ENCODE peak calls at places on chromosome 22, in six cellular contexts. U is activated CD4-positive, alpha-beta T cell treated with anti-CD3 and anti-CD28 coated beads, Interleukin-2, amount 50 U/mL, for 4 hours; W is NCI-H1417; L is hippocampal formation; A is RWPE1; N is NCI-H1930. S is an unnamed sample.

GRCh38 chr22:26273011-26273675 is 103.9 kb downstream of the SEZ6L start:
- DNase-seq in U (no peak), W (no peak), L (peak), A (no peak), N (no peak), S (no peak)

GRCh38 chr22:19892249-19892879 is 37.7 kb upstream of the GNB1L start:
- DNase-seq in U (peak), W (no peak), L (no peak), A (peak), N (no peak), S (no peak)

GRCh38 chr22:25054943-25055511 is 102.5 kb downstream of the KIAA1671 start:
- DNase-seq in U (no peak), W (no peak), L (no peak), A (no peak), N (no peak), S (no peak)

GRCh38 chr22:24053481-24054226 is 42.5 kb downstream of the CABIN1 start:
- DNase-seq in U (no peak), W (no peak), L (no peak), A (no peak), N (no peak), S (no peak)

GRCh38 chr22:44802071-44802700 is 49.8 kb downstream of the ARHGAP8 start:
- DNase-seq in U (no peak), W (no peak), L (no peak), A (no peak), N (no peak), S (no peak)

GRCh38 chr22:41229730-41230398 is 10.9 kb downstream of the CHADL start:
- DNase-seq in U (no peak), W (no peak), L (no peak), A (no peak), N (no peak), S (no peak)

GRCh38 chr22:45597460-45598192 is 74.0 kb upstream of the ATXN10 start:
- DNase-seq in U (no peak), W (no peak), L (no peak), A (no peak), N (no peak), S (no peak)

GRCh38 chr22:45777046-45777851 is 105.6 kb downstream of the ATXN10 start:
- DNase-seq in U (no peak), W (no peak), L (no peak), A (peak), N (no peak), S (no peak)

GRCh38 chr22:30121988-30122387 is 41.7 kb downstream of the HORMAD2 start:
- DNase-seq in U (no peak), W (no peak), L (no peak), A (no peak), N (no peak), S (no peak)

GRCh38 chr22:49034836-49035817 is 792.5 kb downstream of the BRD1 start:
- DNase-seq in U (no peak), W (no peak), L (no peak), A (no peak), N (no peak), S (no peak)

GRCh38 chr22:49536571-49537131 is 291.0 kb downstream of the BRD1 start:
- DNase-seq in U (no peak), W (no peak), L (no peak), A (no peak), N (no peak), S (no peak)

GRCh38 chr22:20777420-20778177 is 3.7 kb downstream of the SERPIND1 start:
- DNase-seq in U (no peak), W (peak), L (no peak), A (peak), N (no peak), S (no peak)

GRCh38 chr22:27381960-27382742 is 419.4 kb downstream of the MN1 start:
- DNase-seq in U (no peak), W (no peak), L (no peak), A (no peak), N (no peak), S (no peak)

GRCh38 chr22:36379593-36380361 is 8.0 kb downstream of the MYH9 start:
- DNase-seq in U (no peak), W (no peak), L (no peak), A (no peak), N (no peak), S (no peak)

GRCh38 chr22:40609216-40609615 is 27.3 kb downstream of the MRTFA start:
- DNase-seq in U (no peak), W (no peak), L (no peak), A (no peak), N (no peak), S (no peak)

GRCh38 chr22:44667829-44668189 is 34.2 kb upstream of the PRR5 start:
- DNase-seq in U (peak), W (no peak), L (no peak), A (no peak), N (no peak), S (no peak)

GRCh38 chr22:19815823-19816290 is 38.8 kb downstream of the GNB1L start:
- DNase-seq in U (no peak), W (no peak), L (no peak), A (no peak), N (no peak), S (no peak)

GRCh38 chr22:28034760-28035401 is 115.8 kb upstream of the PITPNB start:
- DNase-seq in U (no peak), W (peak), L (no peak), A (no peak), N (peak), S (no peak)

GRCh38 chr22:20567993-20568417 is 60.6 kb downstream of the MED15 start:
- DNase-seq in U (no peak), W (no peak), L (no peak), A (no peak), N (no peak), S (no peak)

GRCh38 chr22:42414565-42415298 is 17.5 kb downstream of the NFAM1 start:
- DNase-seq in U (no peak), W (no peak), L (no peak), A (no peak), N (no peak), S (no peak)

S was measured in neuronal stem cell.